ENCODE peak calls at places on chromosomes 3 and 15, in eight cellular contexts. K, P, F, A, Q, L, U and R are unnamed samples.

GRCh38 chr3:187473778-187474406 is 105.7 kb downstream of the RTP4 start:
- DNase-seq in K (no peak), P (peak; percentile 7), F (no peak), A (no peak), Q (no peak), L (no peak), U (peak; percentile 41), R (peak; percentile 5)

GRCh38 chr3:16186565-16186964 is 12.1 kb downstream of the GALNT15 start:
- DNase-seq in K (no peak), P (no peak), F (no peak), A (no peak), Q (no peak), L (no peak), U (no peak), R (no peak)

GRCh38 chr3:56799251-56799882 is 2.4 kb downstream of the ARHGEF3 start:
- DNase-seq in K (peak; percentile 82), P (peak; percentile 50), F (peak; percentile 56), A (peak; percentile 37), Q (peak; percentile 65), L (peak; percentile 79), U (peak; percentile 72), R (no peak)

GRCh38 chr15:40369971-40370370 is 12.0 kb downstream of the DISP2 start:
- DNase-seq in K (no peak), P (no peak), F (no peak), A (no peak), Q (no peak), L (no peak), U (no peak), R (no peak)

GRCh38 chr3:130892759-130893239 is 1.1 kb upstream of the ATP2C1 start:
- DNase-seq in K (peak; percentile 89), P (peak; percentile 84), F (peak; percentile 69), A (peak; percentile 71), Q (peak; percentile 49), L (peak; percentile 88), U (peak; percentile 84), R (peak; percentile 65)

GRCh38 chr15:52020253-52021085 is 1.4 kb downstream of the MAPK6 start:
- DNase-seq in K (peak; percentile 41), P (no peak), F (no peak), A (no peak), Q (no peak), L (peak; percentile 46), U (peak; percentile 50), R (no peak)

GRCh38 chr3:184262166-184262926 is 993 bp upstream of the CAMK2N2 start:
- DNase-seq in K (no peak), P (peak; percentile 49), F (no peak), A (peak; percentile 84), Q (no peak), L (no peak), U (no peak), R (no peak)

GRCh38 chr15:50945725-50946124 is 37.2 kb downstream of the AP4E1 start:
- DNase-seq in K (no peak), P (no peak), F (no peak), A (no peak), Q (no peak), L (no peak), U (peak; percentile 53), R (no peak)

GRCh38 chr3:177618873-177619771 is 421.8 kb upstream of the TBL1XR1 start:
- DNase-seq in K (no peak), P (no peak), F (peak; percentile 27), A (no peak), Q (no peak), L (peak; percentile 82), U (peak; percentile 19), R (peak; percentile 37)

GRCh38 chr3:127833281-127834032 is 11.1 kb upstream of the MGLL start:
- DNase-seq in K (no peak), P (no peak), F (no peak), A (no peak), Q (no peak), L (no peak), U (no peak), R (no peak)

GRCh38 chr15:29449136-29449535 is 179.5 kb upstream of the NSMCE3 start:
- DNase-seq in K (peak; percentile 26), P (peak; percentile 65), F (no peak), A (no peak), Q (no peak), L (no peak), U (no peak), R (no peak)